ENCODE peak calls at places on chromosomes 7 and 10, in eight cellular contexts. N, Z, D, B, G, X, P and U are unnamed samples.

GRCh38 chr10:70809011-70809611 is 6.6 kb upstream of the SGPL1 start:
- DNase-seq in X (no peak), G (no peak), D (no peak), N (peak; percentile 48), Z (no peak), B (no peak), P (no peak), U (no peak)

GRCh38 chr7:7706556-7706955 is 11.9 kb downstream of the RPA3 start:
- DNase-seq in P (no peak), N (no peak), G (no peak), D (no peak), X (no peak), B (no peak), Z (no peak), U (no peak)

GRCh38 chr7:121449304-121449703 is 53.2 kb upstream of the FAM3C start:
- DNase-seq in Z (no peak), B (peak; percentile 47), N (peak; percentile 54), D (no peak), P (no peak), X (no peak), G (no peak), U (no peak)

GRCh38 chr7:28173531-28173930 is 7.1 kb downstream of the JAZF1 start:
- DNase-seq in Z (no peak), G (peak; percentile 22), P (no peak), N (no peak), D (no peak), X (no peak), B (no peak), U (no peak)

GRCh38 chr10:30430544-30431298 is 3.3 kb upstream of the MAP3K8 start:
- DNase-seq in B (no peak), G (no peak), X (no peak), Z (no peak), N (peak; percentile 57), P (no peak), D (no peak), U (no peak)

GRCh38 chr10:43078175-43078985 is 1.5 kb downstream of the RET start:
- DNase-seq in B (no peak), N (no peak), Z (no peak), X (no peak), D (no peak), P (no peak), G (no peak), U (no peak)

GRCh38 chr10:13917791-13918190 is 331.0 kb downstream of the PRPF18 start:
- DNase-seq in B (no peak), G (no peak), X (no peak), P (no peak), N (no peak), Z (no peak), D (no peak), U (no peak)

GRCh38 chr7:151366872-151367207 is 25.2 kb downstream of the NUB1 start:
- DNase-seq in G (no peak), B (peak; percentile 90), D (peak; percentile 91), X (no peak), P (no peak), Z (no peak), N (peak; percentile 76), U (no peak)

GRCh38 chr10:12807982-12808613 is 193.4 kb downstream of the CCDC3 start:
- DNase-seq in P (no peak), Z (no peak), X (no peak), N (no peak), B (no peak), G (no peak), D (no peak), U (no peak)

GRCh38 chr7:29806793-29807178 is 478 bp downstream of the WIPF3 start:
- DNase-seq in N (no peak), X (no peak), Z (peak; percentile 20), D (no peak), P (no peak), G (no peak), B (no peak), U (no peak)

GRCh38 chr10:133124357-133125211 is 35.4 kb upstream of the KNDC1 start:
- DNase-seq in N (peak; percentile 16), B (peak; percentile 1), G (peak; percentile 35), D (no peak), P (no peak), X (no peak), Z (no peak), U (no peak)

GRCh38 chr7:78794101-78794500 is 659.4 kb downstream of the MAGI2 start:
- DNase-seq in X (no peak), P (no peak), D (peak; percentile 82), G (no peak), N (peak; percentile 5), B (no peak), Z (no peak), U (no peak)

GRCh38 chr10:36211856-36212255 is 569.8 kb upstream of the FZD8 start:
- DNase-seq in N (no peak), G (no peak), D (no peak), X (no peak), B (no peak), P (no peak), Z (no peak), U (no peak)

GRCh38 chr7:26937956-26938623 is 73.7 kb upstream of the SKAP2 start:
- DNase-seq in X (peak; percentile 61), D (no peak), Z (no peak), N (no peak), B (no peak), G (no peak), P (no peak), U (no peak)

GRCh38 chr10:62233494-62234283 is 35.0 kb downstream of the RTKN2 start:
- DNase-seq in B (peak; percentile 48), P (no peak), G (no peak), X (no peak), D (peak; percentile 25), Z (no peak), N (peak; percentile 60), U (no peak)

GRCh38 chr7:41529831-41530230 is 173.1 kb downstream of the INHBA start:
- DNase-seq in G (no peak), P (no peak), X (no peak), N (no peak), Z (no peak), D (no peak), B (peak; percentile 1), U (no peak)

GRCh38 chr7:43303740-43304241 is 191.3 kb downstream of the HECW1 start:
- DNase-seq in N (peak; percentile 11), X (no peak), B (peak; percentile 37), D (peak; percentile 2), P (no peak), G (no peak), Z (no peak), U (no peak)

GRCh38 chr10:46544989-46545791 is 11.3 kb downstream of the GPRIN2 start:
- DNase-seq in D (no peak), B (peak; percentile 42), X (no peak), G (peak; percentile 9), P (peak; percentile 0), Z (peak; percentile 17), N (peak; percentile 57), U (no peak)

GRCh38 chr10:119658274-119658673 is 7.1 kb downstream of the BAG3 start:
- DNase-seq in G (peak; percentile 80), B (peak; percentile 88), P (no peak), N (peak; percentile 95), X (peak; percentile 88), D (peak; percentile 94), Z (peak; percentile 56), U (no peak)

GRCh38 chr7:135924302-135924701 is 52.9 kb downstream of the MTPN start:
- DNase-seq in N (no peak), P (no peak), D (peak; percentile 2), G (no peak), Z (no peak), B (no peak), X (no peak), U (no peak)

GRCh38 chr7:134108803-134109202 is 18.3 kb upstream of the LRGUK start:
- DNase-seq in G (no peak), N (peak; percentile 4), P (no peak), D (no peak), B (no peak), X (no peak), Z (no peak), U (no peak)

GRCh38 chr7:19916011-19916410 is 142.6 kb upstream of the TMEM196 start:
- DNase-seq in Z (no peak), P (no peak), X (peak; percentile 62), B (no peak), G (no peak), D (no peak), N (no peak), U (no peak)

GRCh38 chr7:17109017-17109416 is 189.4 kb upstream of the AHR start:
- DNase-seq in N (peak; percentile 83), Z (no peak), D (peak; percentile 80), P (no peak), B (peak; percentile 81), G (no peak), X (no peak), U (no peak)

DNA sequence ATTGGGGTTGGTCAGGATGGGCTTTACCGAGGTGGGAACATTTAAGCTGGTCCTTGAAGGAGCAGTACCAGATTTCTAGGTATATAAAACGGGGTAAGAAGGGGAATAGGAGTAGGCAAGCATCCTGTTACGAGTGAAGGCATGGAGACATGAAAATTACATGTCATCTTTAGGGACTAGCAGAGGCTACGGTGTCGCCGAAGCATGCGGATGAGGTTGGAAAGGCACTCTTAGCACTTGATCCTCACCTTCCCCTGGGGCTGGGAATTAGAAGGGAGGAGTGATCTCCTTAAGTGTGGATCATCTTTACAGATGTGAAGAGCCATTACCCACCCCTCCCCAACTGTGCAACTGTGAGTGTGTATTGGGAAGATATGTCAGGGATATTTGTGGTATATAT is 13.8 kb upstream of the ZRANB1 start:
- DNase-seq in P (no peak), D (no peak), Z (no peak), G (no peak), B (no peak), N (no peak), X (no peak), U (no peak)
- H3K4me3 ChIP-seq in P (no peak overlapping the region), D (no peak overlapping the region), Z (no peak overlapping the region), G (no peak overlapping the region), B (no peak overlapping the region), N (no peak overlapping the region), X (no peak overlapping the region), U (no peak overlapping the region)

GRCh38 chr7:93043393-93043985 is 74.3 kb downstream of the SAMD9 start:
- DNase-seq in D (peak; percentile 96), P (no peak), B (peak; percentile 91), G (peak; percentile 18), N (peak; percentile 87), Z (no peak), X (peak; percentile 44), U (no peak)
- H3K4me3 ChIP-seq in D (peak overlapping the region; percentile 1), P (no peak overlapping the region), B (peak overlapping the region; percentile 36), G (peak overlapping the region; percentile 52), N (peak overlapping the region; percentile 56), Z (no peak overlapping the region), X (peak overlapping the region; percentile 21), U (no peak overlapping the region)

DNA sequence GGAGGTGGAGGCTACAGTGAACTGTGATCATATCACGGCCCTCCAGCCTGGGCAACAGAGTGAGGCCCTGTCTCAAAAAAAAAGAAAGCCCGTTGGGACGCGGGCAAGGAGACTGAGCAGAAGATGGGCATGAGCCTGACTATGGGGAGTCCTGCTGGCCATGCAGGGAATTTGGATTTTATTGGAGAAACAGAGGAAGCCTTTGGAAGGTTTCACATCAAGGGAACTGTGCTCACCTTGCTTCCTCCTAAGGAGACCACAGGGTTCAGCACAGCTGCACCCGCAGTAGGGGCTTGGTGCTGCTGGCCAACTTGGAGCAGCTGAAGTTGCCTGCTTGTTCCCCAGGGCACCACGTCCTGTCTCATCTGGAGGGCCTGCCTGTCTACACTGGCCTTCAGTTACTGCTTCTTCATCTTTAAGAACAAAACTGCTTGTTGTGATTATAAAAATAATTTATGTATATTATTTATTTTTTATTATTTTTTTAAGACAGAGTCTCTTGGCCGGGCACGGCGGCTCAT is 1.5 kb downstream of the IQCE start:
- DNase-seq in P (no peak), Z (no peak), G (no peak), B (peak; percentile 26), N (no peak), X (no peak), D (no peak), U (no peak)
- H3K4me3 ChIP-seq in P (no peak overlapping the region), Z (no peak overlapping the region), G (peak overlapping the region; percentile 94), B (peak overlapping the region; percentile 86), N (peak overlapping the region; percentile 81), X (peak overlapping the region; percentile 94), D (peak overlapping the region; percentile 69), U (peak overlapping the region; percentile 99)

GRCh38 chr7:120274482-120274881 is 1.5 kb downstream of the KCND2 start:
- DNase-seq in Z (no peak), P (no peak), X (no peak), G (no peak), B (no peak), N (no peak), D (no peak), U (no peak)
- H3K4me3 ChIP-seq in Z (no peak overlapping the region), P (no peak overlapping the region), X (no peak overlapping the region), G (no peak overlapping the region), B (peak overlapping the region; percentile 80), N (no peak overlapping the region), D (no peak overlapping the region), U (no peak overlapping the region)